ENCODE peak calls at places on chromosomes 5 and 9, in four cellular contexts. C is brain microvascular endothelial cell, N is GM06990, K is HFFc6. Z is an unnamed sample.

GRCh38 chr9:6938447-6938846 is 180.7 kb downstream of the KDM4C start:
- DNase-seq in C (peak), N (no peak), K (peak), Z (no peak)

GRCh38 chr9:101736723-101737122 is 1.7 kb downstream of the GRIN3A start:
- DNase-seq in C (peak), N (no peak), K (no peak), Z (no peak)

GRCh38 chr9:91187311-91187964 is 174.3 kb downstream of the AUH start:
- DNase-seq in C (no peak), N (no peak), K (no peak), Z (no peak)

GRCh38 chr5:142600611-142601360 is 85.1 kb downstream of the FGF1 start:
- DNase-seq in C (peak), N (no peak), K (peak), Z (no peak)

GRCh38 chr5:163634061-163634460 is 128.6 kb downstream of the MAT2B start:
- DNase-seq in C (no peak), N (no peak), K (no peak), Z (no peak)

GRCh38 chr5:58208674-58209073 is 251.2 kb downstream of the PLK2 start:
- DNase-seq in C (no peak), N (no peak), K (no peak), Z (no peak)

GRCh38 chr5:1507016-1507375 is 16.8 kb downstream of the LPCAT1 start:
- DNase-seq in C (no peak), N (no peak), K (no peak), Z (no peak)

GRCh38 chr9:111878946-111879345 is 17.7 kb upstream of the UGCG start:
- DNase-seq in C (no peak), N (no peak), K (no peak), Z (no peak)

GRCh38 chr9:112112941-112113399 is 62.1 kb downstream of the SUSD1 start:
- DNase-seq in C (peak), N (no peak), K (no peak), Z (no peak)

GRCh38 chr9:124180557-124180956 is 77.2 kb upstream of the NEK6 start:
- DNase-seq in C (no peak), N (no peak), K (peak), Z (no peak)

GRCh38 chr9:128160603-128160987 is 530 bp downstream of the BBLN start:
- DNase-seq in C (peak), N (no peak), K (peak), Z (no peak)

GRCh38 chr9:114183006-114183405 is 27.7 kb downstream of the COL27A1 start:
- DNase-seq in C (no peak), N (no peak), K (no peak), Z (no peak)

GRCh38 chr5:33237471-33237870 is 203.3 kb upstream of the TARS1 start:
- DNase-seq in C (no peak), N (no peak), K (no peak), Z (no peak)

GRCh38 chr9:107246259-107247254 is 36.5 kb upstream of the RAD23B start:
- DNase-seq in C (no peak), N (no peak), K (no peak), Z (no peak)

GRCh38 chr5:75368391-75368790 is 31.4 kb downstream of the HMGCR start:
- DNase-seq in C (peak), N (no peak), K (peak), Z (no peak)

GRCh38 chr5:14900661-14901461 is 29.3 kb upstream of the ANKH start:
- DNase-seq in C (peak), N (no peak), K (peak), Z (no peak)

GRCh38 chr9:25584611-25585010 is 93.6 kb downstream of the TUSC1 start:
- DNase-seq in C (no peak), N (no peak), K (no peak), Z (no peak)

GRCh38 chr5:175847503-175847902 is 23.9 kb upstream of the CPLX2 start:
- DNase-seq in C (no peak), N (no peak), K (no peak), Z (no peak)

GRCh38 chr5:154524846-154525245 is 46.8 kb upstream of the HAND1 start:
- DNase-seq in C (no peak), N (no peak), K (no peak), Z (no peak)

GRCh38 chr5:88236866-88237642 is 31.6 kb downstream of the TMEM161B start:
- DNase-seq in C (peak), N (no peak), K (peak), Z (no peak)

GRCh38 chr5:65102826-65103673 is 334.3 kb downstream of the CWC27 start:
- DNase-seq in C (no peak), N (peak), K (no peak), Z (peak)

GRCh38 chr5:133079048-133079447 is 27.2 kb downstream of the HSPA4 start:
- DNase-seq in C (no peak), N (no peak), K (no peak), Z (no peak)

GRCh38 chr9:104836767-104837166 is 72.8 kb downstream of the NIPSNAP3B start:
- DNase-seq in C (no peak), N (no peak), K (no peak), Z (no peak)

GRCh38 chr9:116141864-116142561 is 11.6 kb upstream of the PAPPA start:
- DNase-seq in C (no peak), N (no peak), K (no peak), Z (no peak)

GRCh38 chr5:105133087-105133486 is 1570.5 kb upstream of the NUDT12 start:
- DNase-seq in C (no peak), N (no peak), K (no peak), Z (no peak)

GRCh38 chr9:100098241-100098886 is 436 bp downstream of the ERP44 start:
- DNase-seq in C (peak), N (no peak), K (peak), Z (no peak)

GRCh38 chr9:134221273-134222017 is 57.1 kb upstream of the RNU6ATAC start:
- DNase-seq in C (no peak), N (no peak), K (no peak), Z (no peak)

GRCh38 chr5:44661851-44662250 is 146.9 kb upstream of the MRPS30 start:
- DNase-seq in C (no peak), N (no peak), K (no peak), Z (no peak)

GRCh38 chr9:38211002-38211401 is 142.0 kb upstream of the SHB start:
- DNase-seq in C (no peak), N (no peak), K (no peak), Z (no peak)

DNA sequence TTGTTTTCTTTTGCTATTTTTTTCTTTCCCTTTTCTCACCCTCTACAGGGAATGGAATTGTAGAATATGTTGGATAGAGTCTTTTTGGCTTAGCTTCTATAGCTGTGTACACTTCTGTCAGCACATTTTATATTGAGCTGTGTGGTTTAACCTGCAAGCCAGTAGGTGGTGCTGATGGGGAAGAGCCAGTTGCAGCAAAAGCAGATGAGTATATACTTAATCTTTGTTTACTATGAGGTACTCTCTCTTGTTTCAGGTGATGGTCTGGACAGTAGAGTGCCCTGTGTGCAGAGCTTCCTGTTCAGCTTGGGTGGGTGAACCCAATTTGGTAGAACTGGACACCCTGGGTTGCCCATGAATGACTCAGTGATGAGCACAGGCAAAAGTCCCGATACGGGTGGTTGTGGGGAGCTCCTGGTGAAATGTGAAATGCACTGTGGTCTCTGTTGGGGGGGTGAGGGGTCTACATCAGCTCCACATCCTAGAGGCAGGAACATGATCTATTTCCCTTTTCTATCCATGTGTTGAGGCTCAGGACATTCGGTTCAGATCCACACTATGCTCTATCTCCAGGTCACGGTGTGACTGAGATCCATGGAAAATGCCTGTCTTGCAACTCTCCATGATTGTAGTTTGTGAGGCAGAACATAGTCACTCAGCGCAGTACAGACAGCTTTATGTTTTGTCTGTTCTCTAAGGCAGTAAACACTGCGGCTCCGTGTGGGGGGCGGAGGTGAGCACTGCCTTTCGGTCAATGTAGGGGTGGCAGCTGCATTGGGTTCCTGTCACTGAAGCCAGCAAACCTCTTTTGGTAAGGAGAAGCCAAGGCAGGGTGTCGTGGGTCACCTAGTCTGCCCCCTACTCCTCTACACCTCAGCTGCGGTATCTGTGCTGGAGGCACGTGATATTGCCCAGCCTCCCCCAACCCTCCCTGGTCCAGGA is 353.2 kb downstream of the PRR16 start:
- DNase-seq in C (no peak), N (no peak), K (peak), Z (no peak)
- TF ChIP-seq CTCF in C (peak), N (peak), K (peak), Z (peak)

DNA sequence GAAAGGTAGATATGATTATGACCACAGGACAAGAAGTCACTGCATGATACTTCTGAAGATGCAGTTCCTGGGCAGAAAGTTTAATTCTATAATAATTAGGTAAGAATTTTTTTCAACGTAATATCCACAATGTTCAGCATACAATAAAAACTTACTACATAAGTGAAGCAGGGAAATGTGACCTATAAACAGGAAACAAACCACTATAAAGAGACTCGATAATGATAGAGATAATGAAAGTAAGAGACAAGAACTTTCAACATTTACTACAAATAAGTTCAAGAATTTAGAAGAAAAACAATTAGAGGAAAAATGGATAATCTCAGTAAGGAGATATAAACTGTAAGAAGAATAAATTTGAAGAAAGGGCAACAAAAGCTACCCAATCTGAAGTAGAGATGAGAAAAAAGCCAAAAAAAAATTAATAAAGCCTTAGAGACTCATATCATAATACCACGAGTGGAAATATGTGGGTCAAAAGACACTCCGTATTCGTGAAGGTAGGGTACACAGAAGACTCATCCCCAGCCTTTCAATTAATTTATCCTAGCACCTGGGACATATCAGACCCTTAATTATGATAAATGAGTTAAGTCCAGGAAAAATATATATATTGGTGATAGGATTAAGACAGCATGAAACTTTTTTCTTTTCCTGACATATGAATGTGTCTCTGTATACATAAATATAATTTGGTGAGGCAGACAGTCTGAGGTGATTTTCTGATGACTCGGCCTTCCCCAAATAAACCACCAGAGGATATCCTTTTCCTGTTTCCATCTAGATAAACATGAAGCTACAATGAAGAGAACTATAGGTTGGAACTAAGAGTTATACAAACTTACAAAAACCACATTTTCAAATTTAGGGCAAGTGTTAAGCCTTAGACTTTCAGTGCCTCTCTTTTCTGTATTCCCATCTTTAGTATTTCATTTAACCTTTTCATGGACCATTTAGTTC is 120.4 kb downstream of the RAPGEF6 start:
- DNase-seq in C (peak), N (no peak), K (peak), Z (no peak)
- TF ChIP-seq CTCF in C (peak), N (peak), K (peak), Z (no peak)

DNA sequence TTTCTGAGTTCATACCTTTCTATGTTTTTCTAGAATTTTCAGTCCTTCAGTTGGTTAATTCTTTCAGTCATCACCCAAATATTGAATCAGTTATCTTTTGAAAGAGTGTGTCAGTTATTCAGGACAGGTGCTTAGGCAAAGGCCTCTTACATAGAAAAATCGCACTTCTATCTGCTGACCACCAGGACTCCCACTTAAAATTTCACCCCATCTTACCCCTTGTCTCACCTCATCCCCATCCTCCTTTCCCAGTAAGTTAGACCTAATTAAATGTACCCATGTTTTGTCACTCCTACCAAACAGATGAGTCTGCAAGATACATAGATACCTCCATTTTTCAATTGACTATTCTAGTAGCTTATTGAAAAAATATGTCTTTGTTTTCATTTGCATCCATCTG is 159.9 kb upstream of the PIK3R1 start:
- DNase-seq in C (no peak), N (no peak), K (no peak), Z (no peak)
- TF ChIP-seq CTCF in C (peak), N (peak), K (peak), Z (peak)

DNA sequence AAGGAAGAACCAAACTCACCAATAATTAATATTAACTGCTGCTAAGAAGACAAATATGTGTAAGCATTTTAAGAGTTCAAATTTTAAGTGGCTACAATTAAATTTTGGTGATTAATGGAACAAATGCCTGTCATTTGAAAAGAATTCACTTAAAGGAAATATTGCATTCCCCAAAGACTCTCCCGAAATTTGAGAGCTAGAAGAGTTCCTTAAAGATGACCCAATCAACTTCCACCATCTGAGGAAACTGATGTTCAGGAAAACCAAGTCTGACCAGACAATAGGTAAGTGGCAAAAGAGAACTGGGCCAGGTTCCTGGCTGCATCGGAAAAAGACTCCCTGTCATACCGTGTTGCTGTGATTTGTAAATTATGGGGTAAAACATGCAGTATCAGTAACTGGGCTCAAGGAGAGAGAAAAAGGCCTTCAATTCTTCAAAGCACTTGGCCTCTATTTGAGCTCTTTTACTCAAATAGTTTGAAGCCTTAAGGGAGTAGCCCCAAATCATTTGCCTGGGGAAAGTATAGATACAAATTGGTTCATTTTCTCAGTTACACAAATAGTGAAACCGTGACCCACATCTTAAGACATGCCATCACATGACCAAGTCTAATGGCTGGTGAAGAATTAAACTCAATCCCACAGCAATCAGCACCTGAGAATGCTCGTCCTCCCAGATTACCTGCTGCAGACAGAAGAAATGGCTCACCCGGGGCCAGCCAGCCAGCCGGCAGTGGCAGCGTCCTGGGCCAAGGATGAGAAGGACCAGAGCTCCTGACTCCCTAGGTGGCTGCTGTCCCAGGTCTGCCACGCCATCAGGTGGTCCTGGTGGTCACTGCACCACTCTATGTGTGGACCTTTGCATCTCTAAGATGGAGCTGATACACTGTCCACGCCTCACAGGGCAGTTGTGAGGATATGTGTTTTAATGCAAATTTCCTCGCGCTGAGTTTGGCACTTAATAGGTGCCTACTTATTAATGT is 162.9 kb downstream of the TTLL11 start:
- DNase-seq in C (no peak), N (no peak), K (no peak), Z (no peak)
- TF ChIP-seq CTCF in C (peak), N (peak), K (peak), Z (peak)

GRCh38 chr5:90675222-90675621 is 116.6 kb downstream of the ADGRV1 start:
- DNase-seq in C (no peak), N (no peak), K (no peak), Z (no peak)
- TF ChIP-seq CTCF in C (no peak), N (no peak), K (no peak), Z (no peak)